ENCODE peak calls at places on chromosome 1, in seven cellular contexts. One of them, this sample, is unnamed.

GRCh38 chr1:7352364-7352763 is 418.7 kb upstream of the VAMP3 start:
- DNase-seq in fibroblast of lung: no peak
- DNase-seq in stimulated activated CD4-positive, alpha-beta T cell treated with anti-CD3 and anti-CD28 coated beads, Interleukin-4, amount 100 ng/mL, for 24 hours: no peak
- DNase-seq in small intestine: no peak
- DNase-seq in skeletal muscle cell: no peak
- DNase-seq in NCI-H1105 treated with DMSO at 0.1 percent for 48 hours: no peak
- DNase-seq in sciatic nerve: no peak
- DNase-seq in this sample: no peak

GRCh38 chr1:85611856-85612255 is 31.3 kb downstream of the CCN1 start:
- DNase-seq in skeletal muscle cell: peak
- DNase-seq in sciatic nerve: peak
- DNase-seq in fibroblast of lung: peak
- DNase-seq in NCI-H1105 treated with DMSO at 0.1 percent for 48 hours: no peak
- DNase-seq in small intestine: no peak
- DNase-seq in stimulated activated CD4-positive, alpha-beta T cell treated with anti-CD3 and anti-CD28 coated beads, Interleukin-4, amount 100 ng/mL, for 24 hours: no peak
- DNase-seq in this sample: peak

GRCh38 chr1:31428436-31429221 is 15.6 kb downstream of the SERINC2 start:
- DNase-seq in skeletal muscle cell: no peak
- DNase-seq in fibroblast of lung: no peak
- DNase-seq in stimulated activated CD4-positive, alpha-beta T cell treated with anti-CD3 and anti-CD28 coated beads, Interleukin-4, amount 100 ng/mL, for 24 hours: no peak
- DNase-seq in NCI-H1105 treated with DMSO at 0.1 percent for 48 hours: no peak
- DNase-seq in sciatic nerve: no peak
- DNase-seq in small intestine: no peak
- DNase-seq in this sample: no peak

GRCh38 chr1:156077430-156077760 is 4.9 kb downstream of the MEX3A start:
- DNase-seq in skeletal muscle cell: no peak
- DNase-seq in small intestine: no peak
- DNase-seq in fibroblast of lung: no peak
- DNase-seq in stimulated activated CD4-positive, alpha-beta T cell treated with anti-CD3 and anti-CD28 coated beads, Interleukin-4, amount 100 ng/mL, for 24 hours: no peak
- DNase-seq in NCI-H1105 treated with DMSO at 0.1 percent for 48 hours: no peak
- DNase-seq in sciatic nerve: no peak
- DNase-seq in this sample: no peak

GRCh38 chr1:110687244-110687643 is 12.5 kb upstream of the KCNA3 start:
- DNase-seq in skeletal muscle cell: no peak
- DNase-seq in sciatic nerve: no peak
- DNase-seq in fibroblast of lung: peak
- DNase-seq in NCI-H1105 treated with DMSO at 0.1 percent for 48 hours: peak
- DNase-seq in stimulated activated CD4-positive, alpha-beta T cell treated with anti-CD3 and anti-CD28 coated beads, Interleukin-4, amount 100 ng/mL, for 24 hours: no peak
- DNase-seq in small intestine: no peak
- DNase-seq in this sample: peak

GRCh38 chr1:20711285-20712209 is 6.3 kb downstream of the KIF17 start:
- DNase-seq in NCI-H1105 treated with DMSO at 0.1 percent for 48 hours: no peak
- DNase-seq in sciatic nerve: no peak
- DNase-seq in stimulated activated CD4-positive, alpha-beta T cell treated with anti-CD3 and anti-CD28 coated beads, Interleukin-4, amount 100 ng/mL, for 24 hours: no peak
- DNase-seq in small intestine: no peak
- DNase-seq in skeletal muscle cell: no peak
- DNase-seq in fibroblast of lung: no peak
- DNase-seq in this sample: no peak

GRCh38 chr1:39159224-39160036 is 45.1 kb upstream of the MACF1 start:
- DNase-seq in stimulated activated CD4-positive, alpha-beta T cell treated with anti-CD3 and anti-CD28 coated beads, Interleukin-4, amount 100 ng/mL, for 24 hours: no peak
- DNase-seq in skeletal muscle cell: no peak
- DNase-seq in sciatic nerve: no peak
- DNase-seq in small intestine: peak
- DNase-seq in fibroblast of lung: peak
- DNase-seq in NCI-H1105 treated with DMSO at 0.1 percent for 48 hours: no peak
- DNase-seq in this sample: no peak

GRCh38 chr1:110779617-110780016 is 93.3 kb upstream of the CD53 start:
- DNase-seq in small intestine: no peak
- DNase-seq in fibroblast of lung: no peak
- DNase-seq in stimulated activated CD4-positive, alpha-beta T cell treated with anti-CD3 and anti-CD28 coated beads, Interleukin-4, amount 100 ng/mL, for 24 hours: no peak
- DNase-seq in skeletal muscle cell: no peak
- DNase-seq in sciatic nerve: no peak
- DNase-seq in NCI-H1105 treated with DMSO at 0.1 percent for 48 hours: no peak
- DNase-seq in this sample: no peak

GRCh38 chr1:200153277-200154055 is 126.0 kb downstream of the NR5A2 start:
- DNase-seq in skeletal muscle cell: no peak
- DNase-seq in fibroblast of lung: no peak
- DNase-seq in stimulated activated CD4-positive, alpha-beta T cell treated with anti-CD3 and anti-CD28 coated beads, Interleukin-4, amount 100 ng/mL, for 24 hours: peak
- DNase-seq in small intestine: no peak
- DNase-seq in sciatic nerve: no peak
- DNase-seq in NCI-H1105 treated with DMSO at 0.1 percent for 48 hours: no peak
- DNase-seq in this sample: no peak

GRCh38 chr1:21496886-21497285 is 12.3 kb upstream of the ALPL start:
- DNase-seq in stimulated activated CD4-positive, alpha-beta T cell treated with anti-CD3 and anti-CD28 coated beads, Interleukin-4, amount 100 ng/mL, for 24 hours: no peak
- DNase-seq in fibroblast of lung: no peak
- DNase-seq in small intestine: no peak
- DNase-seq in sciatic nerve: peak
- DNase-seq in skeletal muscle cell: no peak
- DNase-seq in NCI-H1105 treated with DMSO at 0.1 percent for 48 hours: no peak
- DNase-seq in this sample: no peak

GRCh38 chr1:14924455-14925325 is 228.9 kb upstream of the TMEM51 start:
- DNase-seq in skeletal muscle cell: no peak
- DNase-seq in sciatic nerve: no peak
- DNase-seq in small intestine: peak
- DNase-seq in fibroblast of lung: peak
- DNase-seq in NCI-H1105 treated with DMSO at 0.1 percent for 48 hours: peak
- DNase-seq in stimulated activated CD4-positive, alpha-beta T cell treated with anti-CD3 and anti-CD28 coated beads, Interleukin-4, amount 100 ng/mL, for 24 hours: no peak
- DNase-seq in this sample: peak

GRCh38 chr1:208641881-208642280 is 397.7 kb upstream of the PLXNA2 start:
- DNase-seq in small intestine: no peak
- DNase-seq in skeletal muscle cell: no peak
- DNase-seq in NCI-H1105 treated with DMSO at 0.1 percent for 48 hours: no peak
- DNase-seq in stimulated activated CD4-positive, alpha-beta T cell treated with anti-CD3 and anti-CD28 coated beads, Interleukin-4, amount 100 ng/mL, for 24 hours: no peak
- DNase-seq in fibroblast of lung: no peak
- DNase-seq in sciatic nerve: no peak
- DNase-seq in this sample: no peak

GRCh38 chr1:115135681-115136080 is 46.4 kb upstream of the TSPAN2 start:
- DNase-seq in fibroblast of lung: peak
- DNase-seq in NCI-H1105 treated with DMSO at 0.1 percent for 48 hours: no peak
- DNase-seq in skeletal muscle cell: no peak
- DNase-seq in small intestine: no peak
- DNase-seq in sciatic nerve: no peak
- DNase-seq in stimulated activated CD4-positive, alpha-beta T cell treated with anti-CD3 and anti-CD28 coated beads, Interleukin-4, amount 100 ng/mL, for 24 hours: no peak
- DNase-seq in this sample: no peak

GRCh38 chr1:203636306-203636705 is 9.7 kb downstream of the ATP2B4 start:
- DNase-seq in small intestine: no peak
- DNase-seq in sciatic nerve: peak
- DNase-seq in skeletal muscle cell: no peak
- DNase-seq in fibroblast of lung: peak
- DNase-seq in stimulated activated CD4-positive, alpha-beta T cell treated with anti-CD3 and anti-CD28 coated beads, Interleukin-4, amount 100 ng/mL, for 24 hours: no peak
- DNase-seq in NCI-H1105 treated with DMSO at 0.1 percent for 48 hours: no peak
- DNase-seq in this sample: no peak

GRCh38 chr1:232624892-232625291 is 5.0 kb downstream of the SIPA1L2 start:
- DNase-seq in stimulated activated CD4-positive, alpha-beta T cell treated with anti-CD3 and anti-CD28 coated beads, Interleukin-4, amount 100 ng/mL, for 24 hours: no peak
- DNase-seq in NCI-H1105 treated with DMSO at 0.1 percent for 48 hours: no peak
- DNase-seq in small intestine: no peak
- DNase-seq in skeletal muscle cell: no peak
- DNase-seq in sciatic nerve: no peak
- DNase-seq in fibroblast of lung: no peak
- DNase-seq in this sample: no peak

GRCh38 chr1:116377564-116378529 is 4.8 kb downstream of the ATP1A1 start:
- DNase-seq in small intestine: peak
- DNase-seq in skeletal muscle cell: peak
- DNase-seq in stimulated activated CD4-positive, alpha-beta T cell treated with anti-CD3 and anti-CD28 coated beads, Interleukin-4, amount 100 ng/mL, for 24 hours: peak
- DNase-seq in sciatic nerve: peak
- DNase-seq in NCI-H1105 treated with DMSO at 0.1 percent for 48 hours: peak
- DNase-seq in fibroblast of lung: peak
- DNase-seq in this sample: peak

GRCh38 chr1:243726792-243727502 is 123.1 kb downstream of the AKT3 start:
- DNase-seq in stimulated activated CD4-positive, alpha-beta T cell treated with anti-CD3 and anti-CD28 coated beads, Interleukin-4, amount 100 ng/mL, for 24 hours: no peak
- DNase-seq in NCI-H1105 treated with DMSO at 0.1 percent for 48 hours: no peak
- DNase-seq in sciatic nerve: no peak
- DNase-seq in small intestine: no peak
- DNase-seq in skeletal muscle cell: no peak
- DNase-seq in fibroblast of lung: no peak
- DNase-seq in this sample: no peak

GRCh38 chr1:224700915-224701531 is 84.9 kb downstream of the CNIH3 start:
- DNase-seq in sciatic nerve: no peak
- DNase-seq in NCI-H1105 treated with DMSO at 0.1 percent for 48 hours: no peak
- DNase-seq in stimulated activated CD4-positive, alpha-beta T cell treated with anti-CD3 and anti-CD28 coated beads, Interleukin-4, amount 100 ng/mL, for 24 hours: no peak
- DNase-seq in skeletal muscle cell: no peak
- DNase-seq in fibroblast of lung: no peak
- DNase-seq in small intestine: no peak
- DNase-seq in this sample: peak

GRCh38 chr1:63873751-63874150 is 99.9 kb downstream of the ROR1 start:
- DNase-seq in small intestine: no peak
- DNase-seq in fibroblast of lung: peak
- DNase-seq in NCI-H1105 treated with DMSO at 0.1 percent for 48 hours: no peak
- DNase-seq in stimulated activated CD4-positive, alpha-beta T cell treated with anti-CD3 and anti-CD28 coated beads, Interleukin-4, amount 100 ng/mL, for 24 hours: no peak
- DNase-seq in skeletal muscle cell: peak
- DNase-seq in sciatic nerve: no peak
- DNase-seq in this sample: no peak

GRCh38 chr1:240190881-240191385 is 99.2 kb downstream of the FMN2 start:
- DNase-seq in stimulated activated CD4-positive, alpha-beta T cell treated with anti-CD3 and anti-CD28 coated beads, Interleukin-4, amount 100 ng/mL, for 24 hours: no peak
- DNase-seq in small intestine: no peak
- DNase-seq in fibroblast of lung: peak
- DNase-seq in sciatic nerve: no peak
- DNase-seq in skeletal muscle cell: peak
- DNase-seq in NCI-H1105 treated with DMSO at 0.1 percent for 48 hours: peak
- DNase-seq in this sample: peak

GRCh38 chr1:245641384-245641783 is 486.6 kb downstream of the KIF26B start:
- DNase-seq in small intestine: no peak
- DNase-seq in sciatic nerve: no peak
- DNase-seq in NCI-H1105 treated with DMSO at 0.1 percent for 48 hours: no peak
- DNase-seq in fibroblast of lung: no peak
- DNase-seq in stimulated activated CD4-positive, alpha-beta T cell treated with anti-CD3 and anti-CD28 coated beads, Interleukin-4, amount 100 ng/mL, for 24 hours: no peak
- DNase-seq in skeletal muscle cell: no peak
- DNase-seq in this sample: no peak

GRCh38 chr1:205748398-205749093 is 1.4 kb downstream of the NUCKS1 start:
- DNase-seq in NCI-H1105 treated with DMSO at 0.1 percent for 48 hours: peak
- DNase-seq in stimulated activated CD4-positive, alpha-beta T cell treated with anti-CD3 and anti-CD28 coated beads, Interleukin-4, amount 100 ng/mL, for 24 hours: peak
- DNase-seq in fibroblast of lung: peak
- DNase-seq in skeletal muscle cell: peak
- DNase-seq in sciatic nerve: no peak
- DNase-seq in small intestine: peak
- DNase-seq in this sample: peak

GRCh38 chr1:215569987-215570824 is 3.1 kb downstream of the KCTD3 start:
- DNase-seq in fibroblast of lung: peak
- DNase-seq in skeletal muscle cell: no peak
- DNase-seq in sciatic nerve: no peak
- DNase-seq in stimulated activated CD4-positive, alpha-beta T cell treated with anti-CD3 and anti-CD28 coated beads, Interleukin-4, amount 100 ng/mL, for 24 hours: no peak
- DNase-seq in NCI-H1105 treated with DMSO at 0.1 percent for 48 hours: no peak
- DNase-seq in small intestine: peak
- DNase-seq in this sample: no peak

GRCh38 chr1:2376931-2377672 is 14.3 kb downstream of the MORN1 start:
- DNase-seq in small intestine: no peak
- DNase-seq in fibroblast of lung: no peak
- DNase-seq in NCI-H1105 treated with DMSO at 0.1 percent for 48 hours: no peak
- DNase-seq in skeletal muscle cell: no peak
- DNase-seq in stimulated activated CD4-positive, alpha-beta T cell treated with anti-CD3 and anti-CD28 coated beads, Interleukin-4, amount 100 ng/mL, for 24 hours: no peak
- DNase-seq in sciatic nerve: peak
- DNase-seq in this sample: no peak

GRCh38 chr1:26023826-26024225 is 2.3 kb downstream of the EXTL1 start:
- DNase-seq in fibroblast of lung: no peak
- DNase-seq in sciatic nerve: no peak
- DNase-seq in stimulated activated CD4-positive, alpha-beta T cell treated with anti-CD3 and anti-CD28 coated beads, Interleukin-4, amount 100 ng/mL, for 24 hours: no peak
- DNase-seq in NCI-H1105 treated with DMSO at 0.1 percent for 48 hours: no peak
- DNase-seq in skeletal muscle cell: no peak
- DNase-seq in small intestine: no peak
- DNase-seq in this sample: no peak

GRCh38 chr1:87155180-87155579 is 173.5 kb upstream of the LMO4 start:
- DNase-seq in NCI-H1105 treated with DMSO at 0.1 percent for 48 hours: peak
- DNase-seq in small intestine: no peak
- DNase-seq in sciatic nerve: no peak
- DNase-seq in fibroblast of lung: no peak
- DNase-seq in stimulated activated CD4-positive, alpha-beta T cell treated with anti-CD3 and anti-CD28 coated beads, Interleukin-4, amount 100 ng/mL, for 24 hours: no peak
- DNase-seq in skeletal muscle cell: no peak
- DNase-seq in this sample: no peak

GRCh38 chr1:238951809-238952208 is 434.6 kb upstream of the CHRM3 start:
- DNase-seq in skeletal muscle cell: peak
- DNase-seq in fibroblast of lung: peak
- DNase-seq in small intestine: peak
- DNase-seq in NCI-H1105 treated with DMSO at 0.1 percent for 48 hours: no peak
- DNase-seq in stimulated activated CD4-positive, alpha-beta T cell treated with anti-CD3 and anti-CD28 coated beads, Interleukin-4, amount 100 ng/mL, for 24 hours: no peak
- DNase-seq in sciatic nerve: no peak
- DNase-seq in this sample: no peak

This sample was measured in fibroblast of gingiva.